ENCODE peak calls at places on chromosomes 11 and 22, in ten cellular contexts. D is psoas muscle, E is heart right ventricle, M is fibroblast of lung, R is IMR-90, U is lung, X is tibial nerve, G is sigmoid colon, L is lower lobe of right lung, I is suprapubic skin. Q is an unnamed sample. For H3K9me3, the result is how much of the 10 kb centered on the place peaks cover.

GRCh38 chr22:17130199-17130598 is 9.0 kb upstream of the TMEM121B start:
- DNase-seq in L (no peak), D (no peak), E (no peak), U (no peak), I (no peak), R (peak), G (peak), M (no peak), X (no peak), Q (no peak)

GRCh38 chr11:75667268-75667830 is 1.5 kb downstream of the MAP6 start:
- DNase-seq in U (peak), X (no peak), I (no peak), R (no peak), L (peak), M (no peak), D (peak), G (no peak), E (peak), Q (no peak)

GRCh38 chr11:43123443-43123842 is 188.4 kb upstream of the API5 start:
- DNase-seq in X (no peak), G (no peak), E (no peak), I (no peak), L (no peak), M (no peak), D (no peak), R (no peak), U (no peak), Q (no peak)

GRCh38 chr22:36194971-36195370 is 6.6 kb downstream of the APOL4 start:
- DNase-seq in D (peak), R (peak), X (peak), G (peak), I (no peak), E (peak), L (peak), M (peak), U (peak), Q (peak)

GRCh38 chr11:15750535-15751297 is 605.6 kb downstream of the SOX6 start:
- DNase-seq in G (no peak), U (no peak), L (no peak), M (no peak), E (no peak), D (no peak), R (no peak), X (no peak), I (no peak), Q (no peak)

GRCh38 chr11:101049123-101049522 is 80.5 kb downstream of the PGR start:
- DNase-seq in G (no peak), U (no peak), R (no peak), X (no peak), M (no peak), E (no peak), I (no peak), D (no peak), L (no peak), Q (no peak)

GRCh38 chr11:101759771-101760450 is 154.9 kb upstream of the CEP126 start:
- DNase-seq in E (no peak), R (peak), M (peak), D (no peak), X (no peak), L (no peak), G (no peak), U (no peak), I (no peak), Q (no peak)

GRCh38 chr11:3753110-3753509 is 44.2 kb downstream of the NUP98 start:
- DNase-seq in M (no peak), G (no peak), E (no peak), X (no peak), R (no peak), U (no peak), I (no peak), D (no peak), L (no peak), Q (no peak)

GRCh38 chr11:16148301-16148787 is 208.0 kb downstream of the SOX6 start:
- DNase-seq in U (no peak), M (peak), G (no peak), X (peak), L (no peak), E (peak), D (no peak), I (no peak), R (no peak), Q (no peak)

GRCh38 chr11:133810179-133810550 is 35.1 kb downstream of the SPATA19 start:
- DNase-seq in M (no peak), E (no peak), X (no peak), I (no peak), D (no peak), U (no peak), L (no peak), R (no peak), G (no peak), Q (no peak)

GRCh38 chr11:73178681-73179080 is 36.6 kb upstream of the FCHSD2 start:
- DNase-seq in I (no peak), D (no peak), X (no peak), U (no peak), G (peak), L (no peak), M (no peak), R (no peak), E (no peak), Q (no peak)

GRCh38 chr11:118533769-118534729 is 3.1 kb downstream of the TMEM25 start:
- DNase-seq in G (no peak), D (no peak), I (no peak), U (no peak), L (no peak), X (no peak), E (no peak), M (no peak), R (no peak), Q (no peak)

GRCh38 chr11:19905280-19905853 is 192.7 kb downstream of the NAV2 start:
- DNase-seq in E (no peak), U (no peak), M (peak), D (no peak), X (no peak), L (no peak), G (no peak), R (peak), I (no peak), Q (no peak)

GRCh38 chr11:19374189-19374588 is 133.4 kb upstream of the E2F8 start:
- DNase-seq in R (peak), D (peak), E (no peak), L (no peak), M (peak), G (no peak), X (no peak), U (no peak), I (no peak), Q (no peak)

GRCh38 chr11:75024764-75025211 is 36.1 kb downstream of the NEU3 start:
- DNase-seq in G (no peak), U (no peak), L (no peak), M (peak), I (no peak), D (no peak), X (no peak), E (no peak), R (no peak), Q (no peak)

GRCh38 chr11:2272241-2272945 is 2.0 kb upstream of the ASCL2 start:
- DNase-seq in R (no peak), X (no peak), M (no peak), I (no peak), G (peak), E (peak), D (no peak), L (no peak), U (no peak), Q (no peak)

GRCh38 chr22:42270178-42270511 is 308 bp downstream of the TCF20 start:
- DNase-seq in X (no peak), E (no peak), D (no peak), U (peak), G (no peak), I (no peak), R (no peak), L (no peak), M (no peak), Q (no peak)

GRCh38 chr11:128901655-128902514 is 10.7 kb downstream of the KCNJ5 start:
- DNase-seq in M (no peak), I (no peak), D (no peak), E (no peak), U (no peak), L (no peak), G (no peak), X (no peak), R (no peak), Q (no peak)

GRCh38 chr22:24994070-24994763 is 41.7 kb downstream of the KIAA1671 start:
- DNase-seq in I (no peak), M (no peak), D (no peak), R (no peak), G (no peak), L (no peak), E (no peak), U (no peak), X (no peak), Q (no peak)

GRCh38 chr11:69101100-69101791 is 52.5 kb downstream of the TPCN2 start:
- DNase-seq in M (peak), G (peak), I (no peak), U (peak), D (peak), R (peak), L (peak), E (peak), X (peak), Q (peak)

GRCh38 chr11:131666617-131667016 is 296.2 kb downstream of the NTM start:
- DNase-seq in U (no peak), X (no peak), R (peak), I (peak), G (peak), E (no peak), M (peak), D (no peak), L (no peak), Q (no peak)

GRCh38 chr11:15114501-15115475 is at the start of gene INSC:
- DNase-seq in E (no peak), U (no peak), I (no peak), G (no peak), L (no peak), D (no peak), R (peak), M (peak), X (no peak), Q (no peak)

GRCh38 chr11:12243511-12243910 is 133.1 kb downstream of the MICAL2 start:
- DNase-seq in I (no peak), E (no peak), U (no peak), X (no peak), M (no peak), D (no peak), R (no peak), G (no peak), L (no peak), Q (no peak)

GRCh38 chr11:67316882-67317364 is 13.6 kb downstream of the SSH3 start:
- DNase-seq in D (no peak), R (peak), L (no peak), U (no peak), M (peak), E (no peak), I (no peak), X (no peak), G (no peak), Q (no peak)

GRCh38 chr11:34263462-34264186 is 94.2 kb downstream of the ABTB2 start:
- DNase-seq in X (no peak), R (peak), E (peak), U (peak), M (peak), I (no peak), L (peak), D (peak), G (peak), Q (no peak)

GRCh38 chr11:35629914-35630313 is 11.7 kb downstream of the FJX1 start:
- DNase-seq in L (no peak), G (no peak), I (no peak), D (no peak), X (no peak), M (peak), E (no peak), U (peak), R (peak), Q (no peak)

GRCh38 chr11:34724973-34725372 is 104.1 kb downstream of the EHF start:
- DNase-seq in G (no peak), U (no peak), E (no peak), R (no peak), I (no peak), X (no peak), M (no peak), D (no peak), L (no peak), Q (no peak)

GRCh38 chr11:64542172-64543125 is 48.6 kb upstream of the SLC22A12 start:
- DNase-seq in R (no peak), D (peak), L (peak), U (no peak), M (no peak), E (no peak), G (no peak), X (no peak), I (no peak), Q (no peak)

GRCh38 chr11:134271978-134272377 is 4.2 kb upstream of the GLB1L3 start:
- DNase-seq in I (no peak), R (no peak), L (no peak), D (no peak), E (no peak), M (no peak), G (no peak), U (no peak), X (no peak), Q (no peak)

GRCh38 chr11:32602657-32603410 is 19.2 kb downstream of the EIF3M start:
- DNase-seq in L (no peak), U (no peak), M (peak), R (peak), X (no peak), G (no peak), E (no peak), I (no peak), D (no peak), Q (no peak)

GRCh38 chr11:72038491-72038890 is 39.8 kb downstream of the IL18BP start:
- DNase-seq in M (peak), X (peak), L (no peak), E (peak), U (peak), G (peak), I (peak), R (peak), D (peak), Q (no peak)

GRCh38 chr11:33976351-33977199 is 75.0 kb upstream of the CAPRIN1 start:
- DNase-seq in L (no peak), E (no peak), G (no peak), D (no peak), U (no peak), X (no peak), R (peak), I (no peak), M (peak), Q (no peak)

GRCh38 chr11:16195659-16196058 is 160.7 kb downstream of the SOX6 start:
- DNase-seq in I (no peak), D (no peak), L (no peak), M (peak), R (peak), G (no peak), E (no peak), X (no peak), U (no peak), Q (no peak)

GRCh38 chr11:78339945-78340344 is 77.7 kb downstream of the GAB2 start:
- DNase-seq in I (no peak), L (no peak), E (no peak), D (no peak), U (no peak), X (no peak), G (no peak), M (no peak), R (no peak), Q (no peak)

GRCh38 chr11:96161271-96162089 is 181.5 kb downstream of the MAML2 start:
- DNase-seq in E (no peak), I (no peak), D (no peak), X (no peak), U (no peak), L (no peak), G (no peak), R (peak), M (peak), Q (no peak)

GRCh38 chr22:49447837-49448236 is 379.8 kb downstream of the BRD1 start:
- DNase-seq in R (no peak), M (no peak), D (no peak), U (no peak), G (no peak), L (no peak), X (no peak), I (peak), E (no peak), Q (no peak)

GRCh38 chr11:113373981-113374560 is 13.5 kb upstream of the ANKK1 start:
- DNase-seq in R (no peak), G (no peak), D (no peak), X (no peak), I (no peak), M (no peak), E (no peak), L (no peak), U (no peak), Q (no peak)

GRCh38 chr11:69411257-69411924 is 70.1 kb upstream of the LINC01488 start:
- DNase-seq in D (no peak), L (no peak), R (no peak), G (no peak), I (no peak), E (no peak), X (no peak), M (no peak), U (no peak), Q (no peak)

GRCh38 chr22:41197808-41198585 is 7.1 kb upstream of the L3MBTL2 start:
- DNase-seq in I (no peak), X (no peak), L (peak), D (no peak), E (no peak), G (no peak), U (no peak), R (no peak), M (no peak), Q (no peak)

GRCh38 chr22:45621836-45622600 is 49.6 kb upstream of the ATXN10 start:
- DNase-seq in G (no peak), D (no peak), E (no peak), R (no peak), L (no peak), M (no peak), I (no peak), U (no peak), X (no peak), Q (no peak)
- H3K9me3 ChIP-seq in G (under half), D (under half), E (under half), R (under half), L (under half), M (under half), I (under half), U (under half), X (under half), Q (under half)

DNA sequence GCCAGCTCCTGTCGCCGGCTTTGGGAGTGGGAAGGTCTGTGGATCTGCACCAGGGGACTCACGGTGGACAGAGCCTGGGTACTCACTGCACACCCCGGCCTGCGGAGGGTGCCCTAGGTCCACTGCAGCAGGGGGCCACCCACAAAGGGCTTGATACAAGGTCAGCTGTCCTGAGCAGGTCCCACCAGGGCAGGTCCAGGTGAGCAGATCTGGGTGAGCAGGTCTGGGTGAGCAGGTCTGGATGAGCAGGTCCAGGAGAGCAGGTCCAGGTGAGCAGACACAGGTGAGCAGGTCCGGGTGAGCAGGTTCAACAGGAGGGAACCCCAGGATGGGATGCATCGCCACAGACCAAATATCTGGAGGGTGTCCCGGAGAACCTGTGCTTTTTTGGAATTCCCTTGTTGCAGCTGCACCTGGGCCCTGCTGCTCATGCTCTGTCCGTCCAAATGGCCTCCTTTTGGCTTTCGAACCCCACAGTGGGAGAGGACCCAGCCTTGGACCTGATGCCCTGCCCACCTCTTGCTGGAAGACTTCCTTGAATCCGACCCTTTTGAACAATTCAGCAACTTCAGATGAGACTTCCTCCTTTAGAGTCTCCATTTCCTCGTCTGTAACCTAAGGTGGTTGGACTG is 485.3 kb downstream of the TBC1D22A start:
- DNase-seq in D (no peak), X (no peak), L (no peak), E (no peak), I (no peak), M (no peak), R (no peak), G (no peak), U (peak), Q (no peak)
- H3K9me3 ChIP-seq in D (under half), X (under half), L (under half), E (under half), I (under half), M (under half), R (under half), G (under half), U (under half), Q (under half)

GRCh38 chr22:30984317-30984716 is 15.3 kb downstream of the TUG1 start:
- DNase-seq in M (no peak), I (no peak), L (no peak), E (no peak), G (no peak), X (no peak), U (no peak), R (no peak), D (no peak), Q (no peak)

GRCh38 chr22:30982501-30982900 is 13.4 kb downstream of the TUG1 start:
- DNase-seq in G (no peak), X (no peak), U (no peak), M (no peak), L (no peak), E (no peak), D (no peak), R (no peak), I (no peak), Q (no peak)

GRCh38 chr22:30979932-30980331 is 10.9 kb downstream of the TUG1 start:
- DNase-seq in I (no peak), R (no peak), L (no peak), G (no peak), D (no peak), U (no peak), M (no peak), X (no peak), E (no peak), Q (no peak)

DNA sequence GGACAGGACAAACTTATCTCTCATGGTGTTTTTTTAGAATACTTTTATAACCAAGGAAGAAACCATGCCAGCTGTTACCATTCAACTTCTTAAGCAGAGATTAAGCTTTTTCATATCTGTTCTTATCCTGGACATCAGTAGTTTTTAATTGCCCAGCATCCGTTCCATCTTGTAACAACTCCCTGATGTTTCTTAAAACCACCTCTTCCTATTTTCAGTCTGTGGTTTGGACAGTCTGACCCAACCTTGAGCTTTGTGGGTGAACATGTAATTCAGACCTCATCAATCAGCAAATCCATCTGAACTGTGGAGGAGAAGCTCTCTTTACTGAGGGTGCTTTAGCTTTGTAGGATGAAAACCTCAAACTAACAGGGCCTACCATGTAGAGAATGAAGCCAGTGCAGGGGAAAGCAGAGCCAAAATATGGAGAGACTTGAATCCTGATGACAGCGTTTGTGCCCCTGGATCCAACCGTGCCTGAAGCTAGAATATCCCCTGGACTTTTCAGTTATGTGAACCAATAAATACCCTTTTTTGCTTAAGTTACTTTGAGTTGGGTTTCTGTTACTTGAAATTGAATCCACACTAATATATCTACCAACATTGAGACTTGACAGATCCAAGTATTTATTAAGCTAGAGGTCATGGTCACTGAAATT is 9.4 kb downstream of the TUG1 start:
- DNase-seq in I (no peak), L (no peak), R (no peak), E (no peak), U (no peak), X (no peak), G (no peak), M (no peak), D (no peak), Q (no peak)
- H3K9me3 ChIP-seq in I (half or more), L (half or more), R (under half), E (half or more), U (under half), X (half or more), G (under half), M (under half), D (under half), Q (under half)

GRCh38 chr11:6353367-6353987 is 33.2 kb upstream of the CAVIN3 start:
- DNase-seq in U (peak), M (peak), D (peak), I (no peak), X (peak), G (peak), L (peak), E (peak), R (peak), Q (peak)
- H3K9me3 ChIP-seq in U (under half), M (under half), D (under half), I (under half), X (under half), G (under half), L (under half), E (under half), R (under half), Q (under half)

DNA sequence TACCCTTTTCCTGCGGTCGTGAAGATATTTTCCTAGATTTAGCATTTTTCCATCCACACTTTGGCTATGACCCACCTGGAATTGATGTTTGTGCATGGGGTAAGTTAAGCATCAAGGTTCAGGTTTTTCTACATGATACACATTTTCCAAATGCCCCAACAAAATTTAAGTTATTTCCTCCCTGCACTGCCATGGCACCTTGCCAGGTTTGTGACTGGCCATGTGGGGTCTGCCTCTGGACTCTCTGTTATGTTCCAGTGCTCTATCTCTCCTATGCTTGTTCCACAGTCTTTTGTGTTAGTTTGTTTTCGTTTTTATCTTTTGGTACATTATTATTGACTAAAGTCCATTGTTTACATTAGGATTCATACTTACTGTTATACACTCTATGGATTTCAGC is 934.3 kb downstream of the TBC1D22A start:
- DNase-seq in U (peak), E (no peak), X (no peak), G (no peak), R (no peak), D (no peak), I (no peak), L (no peak), M (no peak), Q (no peak)
- H3K9me3 ChIP-seq in U (under half), E (under half), X (under half), G (under half), R (under half), D (under half), I (under half), L (under half), M (under half), Q (under half)